ENCODE peak calls at places on chromosomes 7 and 10, in nine cellular contexts. U, P, J, Y, B, X, N, A and W are unnamed samples.

GRCh38 chr7:106515321-106515720 is 145.6 kb downstream of the CCDC71L start:
- DNase-seq in X (no peak), J (no peak), N (no peak), U (no peak), Y (no peak), B (no peak), A (no peak), P (no peak), W (no peak)

GRCh38 chr7:147485660-147486210 is 1104.8 kb upstream of the C7orf33 start:
- DNase-seq in P (no peak), Y (no peak), B (no peak), A (no peak), U (no peak), X (no peak), J (peak; percentile 9), N (no peak), W (no peak)

GRCh38 chr10:110226926-110227641 is 19.7 kb downstream of the MXI1 start:
- DNase-seq in X (peak; percentile 75), A (peak; percentile 64), B (peak; percentile 40), N (peak; percentile 58), U (peak; percentile 40), Y (peak; percentile 58), P (peak; percentile 64), J (no peak), W (no peak)

GRCh38 chr10:125977206-125977605 is 80.8 kb downstream of the FANK1 start:
- DNase-seq in J (no peak), X (no peak), N (no peak), P (no peak), B (no peak), A (no peak), U (no peak), Y (no peak), W (no peak)

GRCh38 chr7:27145167-27145883 is 1.8 kb upstream of the HOXA5 start:
- DNase-seq in A (no peak), P (no peak), Y (no peak), U (no peak), B (no peak), J (no peak), N (no peak), X (no peak), W (no peak)

GRCh38 chr10:21497177-21497807 is 28.2 kb downstream of the SKIDA1 start:
- DNase-seq in A (peak; percentile 94), N (no peak), J (peak; percentile 63), U (peak; percentile 83), B (no peak), X (peak; percentile 62), Y (peak; percentile 34), P (no peak), W (peak; percentile 94)

GRCh38 chr7:22109761-22110160 is 164.1 kb upstream of the CDCA7L start:
- DNase-seq in J (no peak), X (peak; percentile 54), B (no peak), U (peak; percentile 7), P (no peak), Y (peak; percentile 18), N (no peak), A (peak; percentile 51), W (no peak)

GRCh38 chr7:1899201-1899600 is 229.1 kb downstream of the ELFN1 start:
- DNase-seq in U (no peak), A (no peak), B (no peak), X (no peak), J (peak; percentile 94), N (no peak), P (no peak), Y (no peak), W (no peak)

GRCh38 chr10:48309711-48310226 is 3.3 kb downstream of the MAPK8 start:
- DNase-seq in P (no peak), A (no peak), U (no peak), B (no peak), Y (no peak), X (no peak), J (peak; percentile 84), N (no peak), W (no peak)

GRCh38 chr7:44094796-44095592 is 9.2 kb upstream of the AEBP1 start:
- DNase-seq in X (no peak), U (no peak), P (no peak), Y (no peak), B (no peak), N (no peak), J (no peak), A (no peak), W (no peak)

GRCh38 chr10:78787095-78787494 is 281.7 kb upstream of the ZMIZ1 start:
- DNase-seq in N (no peak), B (no peak), U (no peak), J (no peak), X (no peak), Y (no peak), P (no peak), A (no peak), W (no peak)

GRCh38 chr10:99966306-99966705 is 43.4 kb downstream of the DNMBP start:
- DNase-seq in B (no peak), Y (no peak), U (no peak), X (no peak), A (no peak), P (no peak), J (peak; percentile 97), N (no peak), W (no peak)

GRCh38 chr10:64468219-64468618 is 947.0 kb downstream of the REEP3 start:
- DNase-seq in B (no peak), J (no peak), A (no peak), U (no peak), X (no peak), P (no peak), N (no peak), Y (no peak), W (no peak)

GRCh38 chr10:46218921-46219320 is 67.9 kb upstream of the ANTXRL start:
- DNase-seq in B (no peak), Y (no peak), A (no peak), N (no peak), X (no peak), U (no peak), P (no peak), J (no peak), W (no peak)

GRCh38 chr7:71974611-71975010 is 437.5 kb downstream of the CALN1 start:
- DNase-seq in N (no peak), Y (no peak), P (no peak), U (no peak), A (no peak), B (no peak), X (no peak), J (no peak), W (no peak)

GRCh38 chr10:129972145-129972965 is 8.3 kb upstream of the EBF3 start:
- DNase-seq in U (no peak), N (no peak), P (no peak), Y (no peak), A (no peak), X (no peak), J (no peak), B (no peak), W (no peak)

GRCh38 chr7:93148727-93149126 is 542 bp upstream of the SAMD9L start:
- DNase-seq in N (no peak), J (no peak), A (no peak), U (no peak), X (no peak), Y (no peak), P (no peak), B (no peak), W (no peak)

GRCh38 chr10:61159253-61159652 is 215.3 kb upstream of the RHOBTB1 start:
- DNase-seq in P (no peak), A (no peak), B (no peak), Y (no peak), J (peak; percentile 25), U (no peak), X (no peak), N (no peak), W (no peak)

GRCh38 chr7:45052011-45052410 is 36.8 kb downstream of the NACAD start:
- DNase-seq in J (no peak), A (no peak), Y (no peak), U (no peak), B (no peak), P (no peak), N (no peak), X (no peak), W (no peak)

GRCh38 chr7:66930341-66930740 is 9.3 kb downstream of the TMEM248 start:
- DNase-seq in N (no peak), J (peak; percentile 20), X (no peak), P (no peak), U (no peak), Y (no peak), A (no peak), B (no peak), W (no peak)

GRCh38 chr10:99785646-99786045 is 3.2 kb downstream of the ABCC2 start:
- DNase-seq in Y (no peak), N (no peak), X (no peak), P (no peak), A (no peak), J (no peak), U (no peak), B (no peak), W (no peak)

GRCh38 chr10:77943086-77943901 is 16.7 kb upstream of the DLG5 start:
- DNase-seq in U (no peak), B (no peak), Y (no peak), P (no peak), X (no peak), N (no peak), A (no peak), J (peak; percentile 82), W (no peak)

GRCh38 chr7:134992626-134993179 is 6.4 kb downstream of the AGBL3 start:
- DNase-seq in P (no peak), B (no peak), J (peak; percentile 52), X (peak; percentile 38), N (peak; percentile 10), Y (peak; percentile 14), A (no peak), U (no peak), W (no peak)

GRCh38 chr10:104274762-104275721 is 6.1 kb downstream of the GSTO2 start:
- DNase-seq in X (peak; percentile 75), Y (peak; percentile 37), A (peak; percentile 68), N (peak; percentile 60), U (no peak), P (no peak), J (no peak), B (peak; percentile 21), W (no peak)

GRCh38 chr7:55158541-55158940 is 139.7 kb downstream of the EGFR start:
- DNase-seq in N (no peak), B (no peak), U (no peak), X (no peak), Y (no peak), P (no peak), J (peak; percentile 81), A (no peak), W (no peak)

GRCh38 chr10:71966046-71967004 is 2.1 kb downstream of the CHST3 start:
- DNase-seq in A (no peak), N (no peak), J (peak; percentile 60), X (no peak), Y (no peak), P (no peak), U (no peak), B (no peak), W (no peak)

GRCh38 chr10:108812296-108812695 is 1111.0 kb downstream of the XPNPEP1 start:
- DNase-seq in X (no peak), P (no peak), U (no peak), B (no peak), J (peak; percentile 50), N (no peak), A (no peak), Y (no peak), W (no peak)

GRCh38 chr7:5349005-5349380 is 66.2 kb downstream of the SLC29A4 start:
- DNase-seq in B (no peak), N (no peak), A (no peak), Y (no peak), J (no peak), P (no peak), U (no peak), X (no peak), W (no peak)

GRCh38 chr10:15715619-15716227 is 4.0 kb downstream of the ITGA8 start:
- DNase-seq in Y (no peak), J (no peak), A (no peak), U (no peak), P (no peak), B (no peak), X (no peak), N (no peak), W (no peak)

GRCh38 chr7:32958046-32959025 is 1.1 kb downstream of the FKBP9 start:
- DNase-seq in P (no peak), B (no peak), N (no peak), Y (no peak), X (no peak), U (peak; percentile 71), J (peak; percentile 39), A (peak; percentile 54), W (peak; percentile 73)